ENCODE peak calls at places on chromosomes 5 and 9, in ten cellular contexts. One of them, this sample, is unnamed.

GRCh38 chr9:125172351-125172750 is 17.3 kb downstream of the PPP6C start:
- DNase-seq in choroid plexus epithelial cell: peak
- DNase-seq in brain microvascular endothelial cell: no peak
- DNase-seq in Peyer's patch: no peak
- DNase-seq in transverse colon: no peak
- DNase-seq in right atrium auricular region: no peak
- DNase-seq in suprapubic skin: no peak
- DNase-seq in epithelial cell of proximal tubule: no peak
- DNase-seq in H1: no peak
- DNase-seq in esophagus squamous epithelium: no peak
- DNase-seq in this sample: no peak

GRCh38 chr9:134335490-134336173 is 9.4 kb downstream of the RXRA start:
- DNase-seq in choroid plexus epithelial cell: no peak
- DNase-seq in brain microvascular endothelial cell: no peak
- DNase-seq in Peyer's patch: peak
- DNase-seq in transverse colon: peak
- DNase-seq in right atrium auricular region: no peak
- DNase-seq in suprapubic skin: no peak
- DNase-seq in epithelial cell of proximal tubule: no peak
- DNase-seq in H1: no peak
- DNase-seq in esophagus squamous epithelium: no peak
- DNase-seq in this sample: no peak

GRCh38 chr5:144191998-144192397 is 21.3 kb downstream of the KCTD16 start:
- DNase-seq in choroid plexus epithelial cell: peak
- DNase-seq in brain microvascular endothelial cell: peak
- DNase-seq in Peyer's patch: no peak
- DNase-seq in transverse colon: no peak
- DNase-seq in right atrium auricular region: no peak
- DNase-seq in suprapubic skin: no peak
- DNase-seq in epithelial cell of proximal tubule: peak
- DNase-seq in H1: no peak
- DNase-seq in esophagus squamous epithelium: no peak
- DNase-seq in this sample: no peak

GRCh38 chr9:134807726-134808125 is 72.9 kb upstream of the FCN2 start:
- DNase-seq in choroid plexus epithelial cell: peak
- DNase-seq in brain microvascular endothelial cell: peak
- DNase-seq in Peyer's patch: no peak
- DNase-seq in transverse colon: no peak
- DNase-seq in right atrium auricular region: no peak
- DNase-seq in suprapubic skin: no peak
- DNase-seq in epithelial cell of proximal tubule: no peak
- DNase-seq in H1: no peak
- DNase-seq in esophagus squamous epithelium: no peak
- DNase-seq in this sample: no peak

GRCh38 chr9:20689833-20690232 is 5.8 kb downstream of the FOCAD start:
- DNase-seq in choroid plexus epithelial cell: no peak
- DNase-seq in brain microvascular endothelial cell: no peak
- DNase-seq in Peyer's patch: no peak
- DNase-seq in transverse colon: no peak
- DNase-seq in right atrium auricular region: no peak
- DNase-seq in suprapubic skin: no peak
- DNase-seq in epithelial cell of proximal tubule: no peak
- DNase-seq in H1: no peak
- DNase-seq in esophagus squamous epithelium: no peak
- DNase-seq in this sample: no peak

GRCh38 chr5:12080761-12081160 is 176.5 kb upstream of the CTNND2 start:
- DNase-seq in choroid plexus epithelial cell: no peak
- DNase-seq in brain microvascular endothelial cell: no peak
- DNase-seq in Peyer's patch: no peak
- DNase-seq in transverse colon: no peak
- DNase-seq in right atrium auricular region: no peak
- DNase-seq in suprapubic skin: no peak
- DNase-seq in epithelial cell of proximal tubule: no peak
- DNase-seq in H1: no peak
- DNase-seq in esophagus squamous epithelium: no peak
- DNase-seq in this sample: no peak

GRCh38 chr5:80194470-80194869 is 61.4 kb downstream of the SERINC5 start:
- DNase-seq in choroid plexus epithelial cell: no peak
- DNase-seq in brain microvascular endothelial cell: no peak
- DNase-seq in Peyer's patch: no peak
- DNase-seq in transverse colon: no peak
- DNase-seq in right atrium auricular region: no peak
- DNase-seq in suprapubic skin: no peak
- DNase-seq in epithelial cell of proximal tubule: no peak
- DNase-seq in H1: no peak
- DNase-seq in esophagus squamous epithelium: no peak
- DNase-seq in this sample: no peak

GRCh38 chr9:613771-614347 is 227.6 kb upstream of the DMRT1 start:
- DNase-seq in choroid plexus epithelial cell: peak
- DNase-seq in brain microvascular endothelial cell: peak
- DNase-seq in Peyer's patch: peak
- DNase-seq in transverse colon: peak
- DNase-seq in right atrium auricular region: peak
- DNase-seq in suprapubic skin: peak
- DNase-seq in epithelial cell of proximal tubule: peak
- DNase-seq in H1: peak
- DNase-seq in esophagus squamous epithelium: no peak
- DNase-seq in this sample: no peak

GRCh38 chr9:82488702-82489578 is 500.4 kb downstream of the SPATA31D1 start:
- DNase-seq in choroid plexus epithelial cell: peak
- DNase-seq in brain microvascular endothelial cell: peak
- DNase-seq in Peyer's patch: no peak
- DNase-seq in transverse colon: no peak
- DNase-seq in right atrium auricular region: no peak
- DNase-seq in suprapubic skin: no peak
- DNase-seq in epithelial cell of proximal tubule: peak
- DNase-seq in H1: no peak
- DNase-seq in esophagus squamous epithelium: no peak
- DNase-seq in this sample: no peak

GRCh38 chr5:15183520-15183919 is 311.9 kb upstream of the ANKH start:
- DNase-seq in choroid plexus epithelial cell: peak
- DNase-seq in brain microvascular endothelial cell: peak
- DNase-seq in Peyer's patch: no peak
- DNase-seq in transverse colon: no peak
- DNase-seq in right atrium auricular region: no peak
- DNase-seq in suprapubic skin: no peak
- DNase-seq in epithelial cell of proximal tubule: no peak
- DNase-seq in H1: no peak
- DNase-seq in esophagus squamous epithelium: no peak
- DNase-seq in this sample: no peak

GRCh38 chr9:127974769-127975261 is 6.0 kb downstream of the EEIG1 start:
- DNase-seq in choroid plexus epithelial cell: no peak
- DNase-seq in brain microvascular endothelial cell: no peak
- DNase-seq in Peyer's patch: no peak
- DNase-seq in transverse colon: no peak
- DNase-seq in right atrium auricular region: no peak
- DNase-seq in suprapubic skin: no peak
- DNase-seq in epithelial cell of proximal tubule: no peak
- DNase-seq in H1: no peak
- DNase-seq in esophagus squamous epithelium: no peak
- DNase-seq in this sample: no peak

GRCh38 chr9:108468364-108468763 is 387.4 kb downstream of the ACTL7B start:
- DNase-seq in choroid plexus epithelial cell: peak
- DNase-seq in brain microvascular endothelial cell: peak
- DNase-seq in Peyer's patch: no peak
- DNase-seq in transverse colon: peak
- DNase-seq in right atrium auricular region: no peak
- DNase-seq in suprapubic skin: no peak
- DNase-seq in epithelial cell of proximal tubule: no peak
- DNase-seq in H1: peak
- DNase-seq in esophagus squamous epithelium: no peak
- DNase-seq in this sample: no peak

GRCh38 chr5:39580702-39581498 is 156.1 kb upstream of the DAB2 start:
- DNase-seq in choroid plexus epithelial cell: peak
- DNase-seq in brain microvascular endothelial cell: peak
- DNase-seq in Peyer's patch: no peak
- DNase-seq in transverse colon: no peak
- DNase-seq in right atrium auricular region: no peak
- DNase-seq in suprapubic skin: no peak
- DNase-seq in epithelial cell of proximal tubule: no peak
- DNase-seq in H1: no peak
- DNase-seq in esophagus squamous epithelium: no peak
- DNase-seq in this sample: no peak

GRCh38 chr5:136620016-136620419 is 254.7 kb upstream of the TRPC7 start:
- DNase-seq in choroid plexus epithelial cell: peak
- DNase-seq in brain microvascular endothelial cell: peak
- DNase-seq in Peyer's patch: no peak
- DNase-seq in transverse colon: no peak
- DNase-seq in right atrium auricular region: no peak
- DNase-seq in suprapubic skin: no peak
- DNase-seq in epithelial cell of proximal tubule: no peak
- DNase-seq in H1: no peak
- DNase-seq in esophagus squamous epithelium: no peak
- DNase-seq in this sample: no peak

GRCh38 chr5:32027717-32028321 is 146.3 kb downstream of the GOLPH3 start:
- DNase-seq in choroid plexus epithelial cell: peak
- DNase-seq in brain microvascular endothelial cell: peak
- DNase-seq in Peyer's patch: peak
- DNase-seq in transverse colon: peak
- DNase-seq in right atrium auricular region: peak
- DNase-seq in suprapubic skin: no peak
- DNase-seq in epithelial cell of proximal tubule: peak
- DNase-seq in H1: no peak
- DNase-seq in esophagus squamous epithelium: no peak
- DNase-seq in this sample: no peak

GRCh38 chr5:97022898-97023297 is 87.0 kb downstream of the LNPEP start:
- DNase-seq in choroid plexus epithelial cell: no peak
- DNase-seq in brain microvascular endothelial cell: no peak
- DNase-seq in Peyer's patch: no peak
- DNase-seq in transverse colon: no peak
- DNase-seq in right atrium auricular region: no peak
- DNase-seq in suprapubic skin: no peak
- DNase-seq in epithelial cell of proximal tubule: no peak
- DNase-seq in H1: no peak
- DNase-seq in esophagus squamous epithelium: no peak
- DNase-seq in this sample: no peak

GRCh38 chr5:56375011-56375410 is 141.9 kb upstream of the ANKRD55 start:
- DNase-seq in choroid plexus epithelial cell: no peak
- DNase-seq in brain microvascular endothelial cell: no peak
- DNase-seq in Peyer's patch: no peak
- DNase-seq in transverse colon: no peak
- DNase-seq in right atrium auricular region: no peak
- DNase-seq in suprapubic skin: no peak
- DNase-seq in epithelial cell of proximal tubule: no peak
- DNase-seq in H1: no peak
- DNase-seq in esophagus squamous epithelium: no peak
- DNase-seq in this sample: no peak

GRCh38 chr9:135212961-135213360 is 125.5 kb downstream of the OLFM1 start:
- DNase-seq in choroid plexus epithelial cell: no peak
- DNase-seq in brain microvascular endothelial cell: no peak
- DNase-seq in Peyer's patch: no peak
- DNase-seq in transverse colon: no peak
- DNase-seq in right atrium auricular region: no peak
- DNase-seq in suprapubic skin: peak
- DNase-seq in epithelial cell of proximal tubule: no peak
- DNase-seq in H1: no peak
- DNase-seq in esophagus squamous epithelium: no peak
- DNase-seq in this sample: no peak

GRCh38 chr9:120394058-120394669 is 185.8 kb downstream of the CDK5RAP2 start:
- DNase-seq in choroid plexus epithelial cell: peak
- DNase-seq in brain microvascular endothelial cell: peak
- DNase-seq in Peyer's patch: no peak
- DNase-seq in transverse colon: no peak
- DNase-seq in right atrium auricular region: no peak
- DNase-seq in suprapubic skin: no peak
- DNase-seq in epithelial cell of proximal tubule: no peak
- DNase-seq in H1: no peak
- DNase-seq in esophagus squamous epithelium: no peak
- DNase-seq in this sample: no peak

GRCh38 chr5:178293400-178293799 is 60.8 kb upstream of the PHYKPL start:
- DNase-seq in choroid plexus epithelial cell: no peak
- DNase-seq in brain microvascular endothelial cell: no peak
- DNase-seq in Peyer's patch: no peak
- DNase-seq in transverse colon: no peak
- DNase-seq in right atrium auricular region: no peak
- DNase-seq in suprapubic skin: peak
- DNase-seq in epithelial cell of proximal tubule: no peak
- DNase-seq in H1: no peak
- DNase-seq in esophagus squamous epithelium: no peak
- DNase-seq in this sample: no peak
- TF ChIP-seq CTCF in choroid plexus epithelial cell: no peak
- TF ChIP-seq CTCF in brain microvascular endothelial cell: no peak
- TF ChIP-seq CTCF in Peyer's patch: no peak
- TF ChIP-seq CTCF in transverse colon: no peak
- TF ChIP-seq CTCF in right atrium auricular region: no peak
- TF ChIP-seq CTCF in suprapubic skin: no peak
- TF ChIP-seq CTCF in epithelial cell of proximal tubule: no peak
- TF ChIP-seq CTCF in H1: no peak
- TF ChIP-seq CTCF in esophagus squamous epithelium: no peak
- TF ChIP-seq CTCF in this sample: no peak

DNA sequence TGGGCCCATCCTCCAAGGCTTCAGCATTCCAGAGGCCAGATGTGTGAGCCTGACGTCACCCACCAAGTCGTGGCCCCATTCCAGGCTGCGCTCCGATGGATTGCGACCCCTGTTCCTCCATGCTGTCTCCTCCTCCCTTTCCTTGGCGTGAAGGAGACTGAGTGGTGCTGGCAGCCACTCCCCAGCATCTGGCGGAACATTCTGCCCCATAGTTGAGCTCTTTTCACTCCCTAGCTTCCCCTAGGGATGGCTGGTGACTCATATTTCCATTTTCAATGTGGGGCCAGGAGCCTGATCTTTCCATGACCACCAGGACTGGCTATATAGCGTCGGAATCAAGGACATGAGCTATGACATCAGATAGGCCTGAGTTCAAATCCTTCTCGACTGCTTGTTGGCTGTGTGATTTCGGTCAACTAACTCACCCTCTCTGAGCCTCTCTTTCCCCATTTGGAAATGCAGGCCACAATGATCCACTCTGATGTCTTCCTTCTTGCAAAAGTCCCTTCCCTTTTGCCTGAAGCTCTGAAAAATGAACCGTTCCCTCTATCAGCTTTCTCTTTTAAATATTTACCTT is 24.5 kb upstream of the DUSP1 start:
- DNase-seq in choroid plexus epithelial cell: peak
- DNase-seq in brain microvascular endothelial cell: peak
- DNase-seq in Peyer's patch: peak
- DNase-seq in transverse colon: peak
- DNase-seq in right atrium auricular region: peak
- DNase-seq in suprapubic skin: peak
- DNase-seq in epithelial cell of proximal tubule: peak
- DNase-seq in H1: no peak
- DNase-seq in esophagus squamous epithelium: no peak
- DNase-seq in this sample: peak
- TF ChIP-seq CTCF in choroid plexus epithelial cell: no peak
- TF ChIP-seq CTCF in brain microvascular endothelial cell: peak
- TF ChIP-seq CTCF in Peyer's patch: no peak
- TF ChIP-seq CTCF in transverse colon: no peak
- TF ChIP-seq CTCF in right atrium auricular region: no peak
- TF ChIP-seq CTCF in suprapubic skin: no peak
- TF ChIP-seq CTCF in epithelial cell of proximal tubule: no peak
- TF ChIP-seq CTCF in H1: no peak
- TF ChIP-seq CTCF in esophagus squamous epithelium: no peak
- TF ChIP-seq CTCF in this sample: no peak

GRCh38 chr9:75593920-75594319 is 296.6 kb upstream of the PCSK5 start:
- DNase-seq in choroid plexus epithelial cell: no peak
- DNase-seq in brain microvascular endothelial cell: no peak
- DNase-seq in Peyer's patch: no peak
- DNase-seq in transverse colon: no peak
- DNase-seq in right atrium auricular region: no peak
- DNase-seq in suprapubic skin: no peak
- DNase-seq in epithelial cell of proximal tubule: no peak
- DNase-seq in H1: no peak
- DNase-seq in esophagus squamous epithelium: no peak
- DNase-seq in this sample: no peak
- TF ChIP-seq CTCF in choroid plexus epithelial cell: no peak
- TF ChIP-seq CTCF in brain microvascular endothelial cell: no peak
- TF ChIP-seq CTCF in Peyer's patch: no peak
- TF ChIP-seq CTCF in transverse colon: no peak
- TF ChIP-seq CTCF in right atrium auricular region: no peak
- TF ChIP-seq CTCF in suprapubic skin: no peak
- TF ChIP-seq CTCF in epithelial cell of proximal tubule: peak
- TF ChIP-seq CTCF in H1: peak
- TF ChIP-seq CTCF in esophagus squamous epithelium: no peak
- TF ChIP-seq CTCF in this sample: no peak

GRCh38 chr5:29161399-29161798 is 2032.1 kb upstream of the CDH6 start:
- DNase-seq in choroid plexus epithelial cell: no peak
- DNase-seq in brain microvascular endothelial cell: no peak
- DNase-seq in Peyer's patch: no peak
- DNase-seq in transverse colon: no peak
- DNase-seq in right atrium auricular region: no peak
- DNase-seq in suprapubic skin: no peak
- DNase-seq in epithelial cell of proximal tubule: no peak
- DNase-seq in H1: no peak
- DNase-seq in esophagus squamous epithelium: no peak
- DNase-seq in this sample: no peak
- TF ChIP-seq CTCF in choroid plexus epithelial cell: no peak
- TF ChIP-seq CTCF in brain microvascular endothelial cell: no peak
- TF ChIP-seq CTCF in Peyer's patch: no peak
- TF ChIP-seq CTCF in transverse colon: no peak
- TF ChIP-seq CTCF in right atrium auricular region: no peak
- TF ChIP-seq CTCF in suprapubic skin: no peak
- TF ChIP-seq CTCF in epithelial cell of proximal tubule: no peak
- TF ChIP-seq CTCF in H1: no peak
- TF ChIP-seq CTCF in esophagus squamous epithelium: no peak
- TF ChIP-seq CTCF in this sample: no peak

This sample was measured in mesothelial cell of epicardium.